ENCODE peak calls at places on chromosomes 7 and 10, in six cellular contexts. One of them, this sample, is unnamed.

GRCh38 chr7:36034020-36034419 is 119.0 kb upstream of the EEPD1 start:
- DNase-seq in suprapubic skin: no peak
- DNase-seq in transverse colon: no peak
- DNase-seq in A549: peak; percentile 61
- DNase-seq in HCT116: no peak
- DNase-seq in prostate gland: no peak
- DNase-seq in this sample: no peak

GRCh38 chr7:94008537-94008936 is 4.4 kb upstream of the BET1 start:
- DNase-seq in suprapubic skin: no peak
- DNase-seq in transverse colon: no peak
- DNase-seq in A549: no peak
- DNase-seq in HCT116: no peak
- DNase-seq in prostate gland: no peak
- DNase-seq in this sample: no peak

GRCh38 chr10:109866168-109866994 is 56.9 kb downstream of the XPNPEP1 start:
- DNase-seq in suprapubic skin: no peak
- DNase-seq in transverse colon: no peak
- DNase-seq in A549: peak; percentile 21
- DNase-seq in HCT116: peak; percentile 6
- DNase-seq in prostate gland: no peak
- DNase-seq in this sample: no peak

GRCh38 chr7:99928994-99929729 is at the start of gene GJC3:
- DNase-seq in suprapubic skin: peak; percentile 62
- DNase-seq in transverse colon: peak; percentile 53
- DNase-seq in A549: peak; percentile 75
- DNase-seq in HCT116: peak; percentile 49
- DNase-seq in prostate gland: peak; percentile 61
- DNase-seq in this sample: peak; percentile 31

GRCh38 chr7:103594186-103594585 is 148.2 kb upstream of the SLC26A5 start:
- DNase-seq in suprapubic skin: no peak
- DNase-seq in transverse colon: no peak
- DNase-seq in A549: no peak
- DNase-seq in HCT116: no peak
- DNase-seq in prostate gland: no peak
- DNase-seq in this sample: no peak

GRCh38 chr7:159105845-159106614 is 38.6 kb downstream of the VIPR2 start:
- DNase-seq in suprapubic skin: peak; percentile 38
- DNase-seq in transverse colon: peak; percentile 3
- DNase-seq in A549: no peak
- DNase-seq in HCT116: no peak
- DNase-seq in prostate gland: no peak
- DNase-seq in this sample: no peak

GRCh38 chr10:6603142-6604125 is 23.4 kb upstream of the PRKCQ start:
- DNase-seq in suprapubic skin: no peak
- DNase-seq in transverse colon: no peak
- DNase-seq in A549: no peak
- DNase-seq in HCT116: no peak
- DNase-seq in prostate gland: no peak
- DNase-seq in this sample: no peak

GRCh38 chr10:103648951-103649532 is 155.5 kb downstream of the NEURL1 start:
- DNase-seq in suprapubic skin: no peak
- DNase-seq in transverse colon: no peak
- DNase-seq in A549: no peak
- DNase-seq in HCT116: no peak
- DNase-seq in prostate gland: no peak
- DNase-seq in this sample: no peak

GRCh38 chr10:6070647-6071046 is 8.5 kb upstream of the IL2RA start:
- DNase-seq in suprapubic skin: no peak
- DNase-seq in transverse colon: no peak
- DNase-seq in A549: no peak
- DNase-seq in HCT116: no peak
- DNase-seq in prostate gland: no peak
- DNase-seq in this sample: no peak

GRCh38 chr10:26491276-26491675 is 53.1 kb downstream of the APBB1IP start:
- DNase-seq in suprapubic skin: no peak
- DNase-seq in transverse colon: no peak
- DNase-seq in A549: no peak
- DNase-seq in HCT116: no peak
- DNase-seq in prostate gland: no peak
- DNase-seq in this sample: no peak

GRCh38 chr10:78727728-78728127 is 341.0 kb upstream of the ZMIZ1 start:
- DNase-seq in suprapubic skin: no peak
- DNase-seq in transverse colon: no peak
- DNase-seq in A549: no peak
- DNase-seq in HCT116: no peak
- DNase-seq in prostate gland: no peak
- DNase-seq in this sample: no peak

GRCh38 chr10:72567421-72567820 is 58.5 kb downstream of the MICU1 start:
- DNase-seq in suprapubic skin: no peak
- DNase-seq in transverse colon: no peak
- DNase-seq in A549: peak; percentile 65
- DNase-seq in HCT116: peak; percentile 41
- DNase-seq in prostate gland: no peak
- DNase-seq in this sample: no peak

GRCh38 chr7:31687024-31687423 is at the start of gene PPP1R17:
- DNase-seq in suprapubic skin: no peak
- DNase-seq in transverse colon: no peak
- DNase-seq in A549: no peak
- DNase-seq in HCT116: no peak
- DNase-seq in prostate gland: no peak
- DNase-seq in this sample: no peak

GRCh38 chr7:2106920-2107319 is 125.8 kb downstream of the MAD1L1 start:
- DNase-seq in suprapubic skin: no peak
- DNase-seq in transverse colon: no peak
- DNase-seq in A549: no peak
- DNase-seq in HCT116: no peak
- DNase-seq in prostate gland: no peak
- DNase-seq in this sample: no peak

GRCh38 chr10:69410487-69410886 is 6.2 kb downstream of the TACR2 start:
- DNase-seq in suprapubic skin: no peak
- DNase-seq in transverse colon: no peak
- DNase-seq in A549: no peak
- DNase-seq in HCT116: no peak
- DNase-seq in prostate gland: no peak
- DNase-seq in this sample: no peak
- H3K9me3 ChIP-seq in suprapubic skin: no peaks in the 10 kb centered on the region
- H3K9me3 ChIP-seq in transverse colon: no peaks in the 10 kb centered on the region
- H3K9me3 ChIP-seq in A549: no peaks in the 10 kb centered on the region
- H3K9me3 ChIP-seq in HCT116: no peaks in the 10 kb centered on the region
- H3K9me3 ChIP-seq in prostate gland: no peaks in the 10 kb centered on the region
- H3K9me3 ChIP-seq in this sample: no peaks in the 10 kb centered on the region

GRCh38 chr7:129282865-129283264 is 58.0 kb downstream of the AHCYL2 start:
- DNase-seq in suprapubic skin: no peak
- DNase-seq in transverse colon: no peak
- DNase-seq in A549: no peak
- DNase-seq in HCT116: no peak
- DNase-seq in prostate gland: no peak
- DNase-seq in this sample: no peak

GRCh38 chr7:129279757-129280156 is 54.9 kb downstream of the AHCYL2 start:
- DNase-seq in suprapubic skin: no peak
- DNase-seq in transverse colon: no peak
- DNase-seq in A549: no peak
- DNase-seq in HCT116: no peak
- DNase-seq in prostate gland: no peak
- DNase-seq in this sample: no peak

GRCh38 chr7:129285195-129285594 is 60.4 kb downstream of the AHCYL2 start:
- DNase-seq in suprapubic skin: no peak
- DNase-seq in transverse colon: no peak
- DNase-seq in A549: no peak
- DNase-seq in HCT116: no peak
- DNase-seq in prostate gland: no peak
- DNase-seq in this sample: no peak

GRCh38 chr7:129281163-129281562 is 56.3 kb downstream of the AHCYL2 start:
- DNase-seq in suprapubic skin: no peak
- DNase-seq in transverse colon: no peak
- DNase-seq in A549: no peak
- DNase-seq in HCT116: no peak
- DNase-seq in prostate gland: no peak
- DNase-seq in this sample: no peak

DNA sequence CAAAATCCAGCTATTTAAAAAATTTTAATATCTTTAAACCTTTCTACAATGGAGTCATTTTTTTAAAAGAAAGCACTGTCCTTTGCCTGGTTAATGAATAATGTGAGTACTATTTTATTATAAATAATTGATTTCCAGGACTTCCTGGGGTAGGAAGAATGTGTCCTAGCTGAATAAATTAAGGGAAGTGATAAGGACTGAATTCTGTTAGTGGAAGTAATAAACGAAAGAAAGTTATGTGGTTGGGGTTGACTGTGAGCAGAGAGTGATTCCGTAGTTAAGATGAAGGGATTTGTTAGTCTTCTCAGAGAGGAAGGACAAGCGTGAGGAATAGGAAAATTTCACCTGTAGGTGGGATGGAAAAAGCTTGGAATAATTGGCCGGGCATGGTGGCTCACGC is 59.1 kb downstream of the AHCYL2 start:
- DNase-seq in suprapubic skin: no peak
- DNase-seq in transverse colon: no peak
- DNase-seq in A549: no peak
- DNase-seq in HCT116: no peak
- DNase-seq in prostate gland: no peak
- DNase-seq in this sample: no peak
- H3K4me1 ChIP-seq in suprapubic skin: peaks cover 8% of the 10 kb centered on the region
- H3K4me1 ChIP-seq in transverse colon: no peaks in the 10 kb centered on the region
- H3K4me1 ChIP-seq in A549: no peaks in the 10 kb centered on the region
- H3K4me1 ChIP-seq in HCT116: no peaks in the 10 kb centered on the region
- H3K4me1 ChIP-seq in prostate gland: no peaks in the 10 kb centered on the region
- H3K4me1 ChIP-seq in this sample: no peaks in the 10 kb centered on the region

GRCh38 chr7:12746211-12746610 is 58.8 kb downstream of the ARL4A start:
- DNase-seq in suprapubic skin: no peak
- DNase-seq in transverse colon: no peak
- DNase-seq in A549: no peak
- DNase-seq in HCT116: no peak
- DNase-seq in prostate gland: no peak
- DNase-seq in this sample: no peak

GRCh38 chr7:12749069-12749468 is 61.6 kb downstream of the ARL4A start:
- DNase-seq in suprapubic skin: no peak
- DNase-seq in transverse colon: no peak
- DNase-seq in A549: no peak
- DNase-seq in HCT116: no peak
- DNase-seq in prostate gland: no peak
- DNase-seq in this sample: no peak

GRCh38 chr7:12749746-12750145 is 62.3 kb downstream of the ARL4A start:
- DNase-seq in suprapubic skin: no peak
- DNase-seq in transverse colon: no peak
- DNase-seq in A549: no peak
- DNase-seq in HCT116: no peak
- DNase-seq in prostate gland: no peak
- DNase-seq in this sample: no peak

GRCh38 chr7:12751764-12752163 is 64.3 kb downstream of the ARL4A start:
- DNase-seq in suprapubic skin: no peak
- DNase-seq in transverse colon: no peak
- DNase-seq in A549: no peak
- DNase-seq in HCT116: no peak
- DNase-seq in prostate gland: no peak
- DNase-seq in this sample: no peak

DNA sequence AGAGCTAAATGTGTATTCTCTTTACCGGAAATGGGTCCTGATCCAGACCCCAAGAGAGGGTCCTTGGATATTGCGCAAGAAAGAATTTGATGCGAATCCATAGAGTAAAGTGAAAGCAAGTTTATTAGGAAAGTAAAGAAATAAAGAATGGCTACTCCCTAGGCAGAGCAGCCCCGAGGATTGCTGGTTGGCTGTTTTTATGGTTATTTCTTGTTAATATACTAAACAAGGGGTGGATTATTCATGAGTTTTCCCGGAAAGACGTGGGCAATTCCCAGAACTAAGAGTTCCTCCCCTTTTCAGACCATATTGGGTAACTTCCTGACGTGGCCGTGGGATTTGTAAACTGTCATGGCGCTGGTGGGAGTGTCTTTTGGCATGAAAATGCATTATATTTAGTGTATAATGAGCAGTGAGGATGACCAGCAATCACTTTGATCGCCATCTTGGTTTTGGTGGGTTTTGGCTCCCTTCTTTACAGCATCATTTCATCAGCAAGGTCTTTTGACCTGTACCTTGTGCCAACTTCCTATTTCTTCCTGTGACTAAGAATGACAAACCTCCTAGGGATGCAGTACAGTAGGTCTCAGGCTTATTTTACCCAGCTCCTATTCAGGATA is 60.4 kb downstream of the ARL4A start:
- DNase-seq in suprapubic skin: no peak
- DNase-seq in transverse colon: no peak
- DNase-seq in A549: no peak
- DNase-seq in HCT116: no peak
- DNase-seq in prostate gland: no peak
- DNase-seq in this sample: no peak
- TF ChIP-seq POLR2A in suprapubic skin: no peak
- TF ChIP-seq POLR2A in transverse colon: no peak
- TF ChIP-seq POLR2A in A549: no peak
- TF ChIP-seq POLR2A in HCT116: no peak
- TF ChIP-seq POLR2A in prostate gland: no peak
- TF ChIP-seq POLR2A in this sample: no peak

DNA sequence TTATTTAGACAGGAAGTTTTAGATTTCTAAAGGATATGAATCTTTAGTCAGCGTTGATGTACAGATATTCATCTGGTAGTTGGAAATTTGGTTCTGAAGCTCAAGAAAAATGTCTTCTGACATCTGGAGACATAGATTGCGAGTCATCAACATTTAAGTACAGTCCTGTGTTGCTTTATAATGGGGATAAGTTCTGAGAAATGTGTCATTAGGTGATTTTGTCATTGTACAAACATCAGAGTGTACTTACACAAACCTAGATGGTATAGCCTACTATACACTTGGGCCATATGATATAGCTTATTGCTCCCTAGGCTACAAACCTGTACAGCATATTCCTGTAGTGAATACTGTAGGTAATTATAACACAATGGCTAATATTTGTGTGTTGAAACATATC is 49.6 kb upstream of the UBN2 start:
- DNase-seq in suprapubic skin: no peak
- DNase-seq in transverse colon: no peak
- DNase-seq in A549: no peak
- DNase-seq in HCT116: no peak
- DNase-seq in prostate gland: no peak
- DNase-seq in this sample: no peak
- H3K9me3 ChIP-seq in suprapubic skin: no peaks in the 10 kb centered on the region
- H3K9me3 ChIP-seq in transverse colon: no peaks in the 10 kb centered on the region
- H3K9me3 ChIP-seq in A549: no peaks in the 10 kb centered on the region
- H3K9me3 ChIP-seq in HCT116: no peaks in the 10 kb centered on the region
- H3K9me3 ChIP-seq in prostate gland: no peaks in the 10 kb centered on the region
- H3K9me3 ChIP-seq in this sample: no peaks in the 10 kb centered on the region

GRCh38 chr7:101740981-101741725 is 76.3 kb upstream of the CUX1 start:
- DNase-seq in suprapubic skin: no peak
- DNase-seq in transverse colon: no peak
- DNase-seq in A549: no peak
- DNase-seq in HCT116: no peak
- DNase-seq in prostate gland: no peak
- DNase-seq in this sample: no peak
- H3K4me1 ChIP-seq in suprapubic skin: peaks cover 11% of the 10 kb centered on the region
- H3K4me1 ChIP-seq in transverse colon: peaks cover 6% of the 10 kb centered on the region
- H3K4me1 ChIP-seq in A549: peaks cover 25% of the 10 kb centered on the region
- H3K4me1 ChIP-seq in HCT116: peaks cover 22% of the 10 kb centered on the region
- H3K4me1 ChIP-seq in prostate gland: no peaks in the 10 kb centered on the region
- H3K4me1 ChIP-seq in this sample: peaks cover 4% of the 10 kb centered on the region

This sample was measured in Peyer's patch.